ENCODE peak calls at places on chromosomes 12 and 14, in six cellular contexts. One of them, this sample, is unnamed.

GRCh38 chr14:68969278-68969677 is 9.8 kb downstream of the ACTN1 start:
- DNase-seq in heart left ventricle: no peak
- DNase-seq in aorta: peak
- DNase-seq in colonic mucosa: no peak
- DNase-seq in HCT116: no peak
- DNase-seq in foreskin fibroblast: no peak
- DNase-seq in this sample: no peak

GRCh38 chr14:105039458-105040205 is 18.7 kb upstream of the CDCA4 start:
- DNase-seq in foreskin fibroblast: no peak
- DNase-seq in heart left ventricle: no peak
- DNase-seq in colonic mucosa: no peak
- DNase-seq in HCT116: no peak
- DNase-seq in aorta: no peak
- DNase-seq in this sample: no peak

GRCh38 chr12:96434107-96434506 is 33.9 kb upstream of the CDK17 start:
- DNase-seq in heart left ventricle: no peak
- DNase-seq in HCT116: no peak
- DNase-seq in aorta: no peak
- DNase-seq in colonic mucosa: peak
- DNase-seq in foreskin fibroblast: peak
- DNase-seq in this sample: no peak

GRCh38 chr12:91805031-91805430 is 340.6 kb downstream of the BTG1 start:
- DNase-seq in foreskin fibroblast: no peak
- DNase-seq in colonic mucosa: no peak
- DNase-seq in HCT116: no peak
- DNase-seq in aorta: no peak
- DNase-seq in heart left ventricle: no peak
- DNase-seq in this sample: no peak

GRCh38 chr12:93167841-93168492 is 209.8 kb upstream of the NUDT4 start:
- DNase-seq in heart left ventricle: peak
- DNase-seq in aorta: no peak
- DNase-seq in foreskin fibroblast: no peak
- DNase-seq in colonic mucosa: peak
- DNase-seq in HCT116: no peak
- DNase-seq in this sample: no peak

GRCh38 chr12:12999276-12999958 is 648 bp downstream of the HEBP1 start:
- DNase-seq in heart left ventricle: no peak
- DNase-seq in foreskin fibroblast: peak
- DNase-seq in HCT116: no peak
- DNase-seq in aorta: no peak
- DNase-seq in colonic mucosa: peak
- DNase-seq in this sample: no peak

GRCh38 chr12:52082988-52083637 is 3.6 kb downstream of the SMIM41 start:
- DNase-seq in colonic mucosa: peak
- DNase-seq in heart left ventricle: peak
- DNase-seq in HCT116: no peak
- DNase-seq in foreskin fibroblast: peak
- DNase-seq in aorta: peak
- DNase-seq in this sample: peak

GRCh38 chr14:20472566-20473206 is 3.5 kb downstream of the PNP start:
- DNase-seq in colonic mucosa: no peak
- DNase-seq in HCT116: no peak
- DNase-seq in heart left ventricle: no peak
- DNase-seq in foreskin fibroblast: no peak
- DNase-seq in aorta: no peak
- DNase-seq in this sample: no peak

GRCh38 chr12:499837-500458 is 40.2 kb downstream of the B4GALNT3 start:
- DNase-seq in HCT116: no peak
- DNase-seq in foreskin fibroblast: no peak
- DNase-seq in aorta: no peak
- DNase-seq in heart left ventricle: no peak
- DNase-seq in colonic mucosa: peak
- DNase-seq in this sample: no peak

GRCh38 chr12:50411051-50411660 is 10.5 kb downstream of the LARP4 start:
- DNase-seq in aorta: no peak
- DNase-seq in foreskin fibroblast: peak
- DNase-seq in colonic mucosa: no peak
- DNase-seq in heart left ventricle: no peak
- DNase-seq in HCT116: no peak
- DNase-seq in this sample: peak

GRCh38 chr14:94009767-94010166 is 12.7 kb downstream of the CCDC197 start:
- DNase-seq in colonic mucosa: no peak
- DNase-seq in aorta: no peak
- DNase-seq in HCT116: no peak
- DNase-seq in heart left ventricle: no peak
- DNase-seq in foreskin fibroblast: peak
- DNase-seq in this sample: no peak

GRCh38 chr12:60872850-60873713 is 1277.3 kb downstream of the SLC16A7 start:
- DNase-seq in colonic mucosa: no peak
- DNase-seq in HCT116: no peak
- DNase-seq in heart left ventricle: peak
- DNase-seq in aorta: peak
- DNase-seq in foreskin fibroblast: no peak
- DNase-seq in this sample: no peak

GRCh38 chr12:89919241-89919906 is 210.7 kb upstream of the ATP2B1 start:
- DNase-seq in heart left ventricle: no peak
- DNase-seq in HCT116: no peak
- DNase-seq in colonic mucosa: peak
- DNase-seq in foreskin fibroblast: no peak
- DNase-seq in aorta: no peak
- DNase-seq in this sample: no peak

GRCh38 chr12:54723653-54724256 is 75.6 kb upstream of the DCD start:
- DNase-seq in colonic mucosa: no peak
- DNase-seq in HCT116: peak
- DNase-seq in aorta: no peak
- DNase-seq in heart left ventricle: no peak
- DNase-seq in foreskin fibroblast: peak
- DNase-seq in this sample: no peak

GRCh38 chr12:64627781-64628180 is 17.5 kb downstream of the RASSF3 start:
- DNase-seq in foreskin fibroblast: peak
- DNase-seq in heart left ventricle: no peak
- DNase-seq in colonic mucosa: no peak
- DNase-seq in HCT116: no peak
- DNase-seq in aorta: no peak
- DNase-seq in this sample: no peak

GRCh38 chr12:49279706-49280159 is 14.9 kb downstream of the TUBA1C start:
- DNase-seq in foreskin fibroblast: no peak
- DNase-seq in colonic mucosa: no peak
- DNase-seq in heart left ventricle: no peak
- DNase-seq in HCT116: no peak
- DNase-seq in aorta: no peak
- DNase-seq in this sample: no peak

GRCh38 chr14:59262717-59263469 is 74.4 kb downstream of the DAAM1 start:
- DNase-seq in aorta: no peak
- DNase-seq in heart left ventricle: no peak
- DNase-seq in HCT116: no peak
- DNase-seq in foreskin fibroblast: no peak
- DNase-seq in colonic mucosa: peak
- DNase-seq in this sample: no peak

GRCh38 chr14:38201137-38201828 is 6.4 kb upstream of the SSTR1 start:
- DNase-seq in heart left ventricle: no peak
- DNase-seq in HCT116: no peak
- DNase-seq in aorta: no peak
- DNase-seq in foreskin fibroblast: no peak
- DNase-seq in colonic mucosa: no peak
- DNase-seq in this sample: no peak

GRCh38 chr12:56236091-56236490 is 6.2 kb downstream of the SLC39A5 start:
- DNase-seq in foreskin fibroblast: no peak
- DNase-seq in colonic mucosa: no peak
- DNase-seq in HCT116: no peak
- DNase-seq in aorta: no peak
- DNase-seq in heart left ventricle: no peak
- DNase-seq in this sample: no peak

GRCh38 chr14:79783061-79783460 is 428.2 kb downstream of the DIO2 start:
- DNase-seq in colonic mucosa: no peak
- DNase-seq in aorta: no peak
- DNase-seq in heart left ventricle: no peak
- DNase-seq in foreskin fibroblast: no peak
- DNase-seq in HCT116: no peak
- DNase-seq in this sample: no peak

GRCh38 chr14:70398280-70398679 is 18.6 kb downstream of the SYNJ2BP start:
- DNase-seq in aorta: no peak
- DNase-seq in colonic mucosa: no peak
- DNase-seq in foreskin fibroblast: no peak
- DNase-seq in HCT116: no peak
- DNase-seq in heart left ventricle: no peak
- DNase-seq in this sample: no peak

GRCh38 chr12:73892181-73892580 is 645.5 kb upstream of the ATXN7L3B start:
- DNase-seq in aorta: no peak
- DNase-seq in colonic mucosa: no peak
- DNase-seq in heart left ventricle: no peak
- DNase-seq in HCT116: no peak
- DNase-seq in foreskin fibroblast: no peak
- DNase-seq in this sample: no peak

GRCh38 chr14:93954900-93955891 is 21.2 kb downstream of the ASB2 start:
- DNase-seq in aorta: no peak
- DNase-seq in heart left ventricle: peak
- DNase-seq in colonic mucosa: no peak
- DNase-seq in foreskin fibroblast: no peak
- DNase-seq in HCT116: no peak
- DNase-seq in this sample: peak

GRCh38 chr12:27652174-27652763 is 44.0 kb upstream of the REP15 start:
- DNase-seq in foreskin fibroblast: peak
- DNase-seq in heart left ventricle: no peak
- DNase-seq in HCT116: peak
- DNase-seq in colonic mucosa: peak
- DNase-seq in aorta: no peak
- DNase-seq in this sample: no peak

GRCh38 chr12:24664151-24664550 is 284.8 kb downstream of the BCAT1 start:
- DNase-seq in colonic mucosa: no peak
- DNase-seq in aorta: no peak
- DNase-seq in heart left ventricle: no peak
- DNase-seq in foreskin fibroblast: peak
- DNase-seq in HCT116: no peak
- DNase-seq in this sample: no peak

GRCh38 chr14:33332497-33332896 is 393.8 kb downstream of the NPAS3 start:
- DNase-seq in HCT116: no peak
- DNase-seq in heart left ventricle: no peak
- DNase-seq in colonic mucosa: no peak
- DNase-seq in foreskin fibroblast: no peak
- DNase-seq in aorta: no peak
- DNase-seq in this sample: no peak

GRCh38 chr14:90523544-90523943 is 126.7 kb downstream of the CALM1 start:
- DNase-seq in heart left ventricle: no peak
- DNase-seq in HCT116: no peak
- DNase-seq in foreskin fibroblast: peak
- DNase-seq in colonic mucosa: no peak
- DNase-seq in aorta: peak
- DNase-seq in this sample: no peak

GRCh38 chr12:113237748-113238147 is 16.5 kb downstream of the TPCN1 start:
- DNase-seq in aorta: peak
- DNase-seq in foreskin fibroblast: no peak
- DNase-seq in colonic mucosa: peak
- DNase-seq in heart left ventricle: no peak
- DNase-seq in HCT116: no peak
- DNase-seq in this sample: no peak
- H3K4me3 ChIP-seq in aorta: no peak
- H3K4me3 ChIP-seq in foreskin fibroblast: no peak
- H3K4me3 ChIP-seq in colonic mucosa: no peak
- H3K4me3 ChIP-seq in heart left ventricle: no peak
- H3K4me3 ChIP-seq in HCT116: no peak
- H3K4me3 ChIP-seq in this sample: no peak

GRCh38 chr12:63304844-63305243 is 153.8 kb upstream of the AVPR1A start:
- DNase-seq in heart left ventricle: no peak
- DNase-seq in colonic mucosa: no peak
- DNase-seq in HCT116: no peak
- DNase-seq in aorta: no peak
- DNase-seq in foreskin fibroblast: no peak
- DNase-seq in this sample: no peak
- H3K4me3 ChIP-seq in heart left ventricle: no peak
- H3K4me3 ChIP-seq in colonic mucosa: no peak
- H3K4me3 ChIP-seq in HCT116: no peak
- H3K4me3 ChIP-seq in aorta: no peak
- H3K4me3 ChIP-seq in foreskin fibroblast: no peak
- H3K4me3 ChIP-seq in this sample: no peak

GRCh38 chr12:58777815-58778214 is 142.5 kb downstream of the LRIG3 start:
- DNase-seq in aorta: no peak
- DNase-seq in heart left ventricle: no peak
- DNase-seq in foreskin fibroblast: no peak
- DNase-seq in colonic mucosa: no peak
- DNase-seq in HCT116: no peak
- DNase-seq in this sample: no peak

GRCh38 chr12:58787021-58787760 is 133.1 kb downstream of the LRIG3 start:
- DNase-seq in aorta: no peak
- DNase-seq in colonic mucosa: no peak
- DNase-seq in foreskin fibroblast: peak
- DNase-seq in HCT116: no peak
- DNase-seq in heart left ventricle: no peak
- DNase-seq in this sample: no peak

GRCh38 chr12:58776144-58776543 is 144.2 kb downstream of the LRIG3 start:
- DNase-seq in HCT116: no peak
- DNase-seq in foreskin fibroblast: no peak
- DNase-seq in colonic mucosa: no peak
- DNase-seq in aorta: no peak
- DNase-seq in heart left ventricle: no peak
- DNase-seq in this sample: no peak

GRCh38 chr12:58781609-58782008 is 138.7 kb downstream of the LRIG3 start:
- DNase-seq in heart left ventricle: no peak
- DNase-seq in foreskin fibroblast: no peak
- DNase-seq in HCT116: no peak
- DNase-seq in aorta: no peak
- DNase-seq in colonic mucosa: no peak
- DNase-seq in this sample: no peak
- H3K4me3 ChIP-seq in heart left ventricle: peak
- H3K4me3 ChIP-seq in foreskin fibroblast: no peak
- H3K4me3 ChIP-seq in HCT116: no peak
- H3K4me3 ChIP-seq in aorta: no peak
- H3K4me3 ChIP-seq in colonic mucosa: no peak
- H3K4me3 ChIP-seq in this sample: no peak

GRCh38 chr12:76781321-76781720 is 17.4 kb downstream of the ZDHHC17 start:
- DNase-seq in foreskin fibroblast: no peak
- DNase-seq in heart left ventricle: no peak
- DNase-seq in HCT116: no peak
- DNase-seq in colonic mucosa: no peak
- DNase-seq in aorta: no peak
- DNase-seq in this sample: no peak

GRCh38 chr12:76778358-76778757 is 14.4 kb downstream of the ZDHHC17 start:
- DNase-seq in aorta: no peak
- DNase-seq in colonic mucosa: no peak
- DNase-seq in heart left ventricle: no peak
- DNase-seq in HCT116: no peak
- DNase-seq in foreskin fibroblast: no peak
- DNase-seq in this sample: no peak

GRCh38 chr12:76782440-76782996 is 18.6 kb downstream of the ZDHHC17 start:
- DNase-seq in colonic mucosa: no peak
- DNase-seq in foreskin fibroblast: no peak
- DNase-seq in HCT116: no peak
- DNase-seq in aorta: no peak
- DNase-seq in heart left ventricle: no peak
- DNase-seq in this sample: no peak

DNA sequence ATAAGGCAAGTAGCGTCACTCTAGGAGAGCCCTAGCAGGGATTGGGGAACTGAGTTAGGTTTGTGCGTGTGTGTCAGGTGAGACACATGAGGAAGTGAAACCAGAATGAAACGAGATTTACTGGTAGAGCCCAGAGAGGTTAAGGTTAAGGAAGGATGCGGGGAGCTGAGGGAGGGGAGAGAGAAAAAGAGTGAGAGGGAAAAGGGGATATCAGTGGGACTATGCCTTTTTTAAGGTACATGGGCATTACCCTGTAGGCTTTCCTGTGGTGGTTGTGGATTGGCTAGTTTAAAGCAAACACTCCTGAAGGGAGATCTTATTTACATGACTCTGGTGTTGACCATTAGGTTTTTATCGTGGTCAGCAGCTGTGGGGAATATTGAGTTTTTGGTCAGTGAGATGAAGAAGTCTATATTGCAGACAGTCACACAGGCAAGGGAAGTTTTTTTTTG is 13.9 kb downstream of the ZDHHC17 start:
- DNase-seq in foreskin fibroblast: no peak
- DNase-seq in colonic mucosa: no peak
- DNase-seq in heart left ventricle: no peak
- DNase-seq in HCT116: no peak
- DNase-seq in aorta: no peak
- DNase-seq in this sample: no peak
- H3K4me3 ChIP-seq in foreskin fibroblast: no peak
- H3K4me3 ChIP-seq in colonic mucosa: no peak
- H3K4me3 ChIP-seq in heart left ventricle: no peak
- H3K4me3 ChIP-seq in HCT116: no peak
- H3K4me3 ChIP-seq in aorta: no peak
- H3K4me3 ChIP-seq in this sample: no peak